ENCODE peak calls at places on chromosomes 7 and 10, in five cellular contexts. B is IMR-90; A is CD4-positive, alpha-beta memory T cell; Y is HepG2; P is naive thymus-derived CD4-positive, alpha-beta T cell. L is an unnamed sample.

GRCh38 chr10:34666008-34666700 is 148.9 kb downstream of the PARD3 start:
- DNase-seq in B (peak), A (no peak), Y (no peak), P (no peak), L (peak)

GRCh38 chr7:141706394-141707064 is 1.6 kb upstream of the WEE2 start:
- DNase-seq in B (no peak), A (no peak), Y (no peak), P (no peak), L (no peak)

GRCh38 chr7:50707607-50708006 is 75.1 kb downstream of the GRB10 start:
- DNase-seq in B (no peak), A (no peak), Y (no peak), P (no peak), L (no peak)

GRCh38 chr7:91940171-91940570 is 491 bp upstream of the AKAP9 start:
- DNase-seq in B (no peak), A (no peak), Y (peak), P (peak), L (peak)

GRCh38 chr10:27366769-27367168 is 126.2 kb upstream of the ACBD5 start:
- DNase-seq in B (no peak), A (no peak), Y (no peak), P (no peak), L (no peak)

GRCh38 chr10:133006202-133006601 is 63.8 kb upstream of the CFAP46 start:
- DNase-seq in B (no peak), A (no peak), Y (no peak), P (no peak), L (no peak)

GRCh38 chr7:22351329-22351692 is 5.6 kb downstream of the RAPGEF5 start:
- DNase-seq in B (no peak), A (no peak), Y (peak), P (no peak), L (no peak)

GRCh38 chr7:11185179-11185578 is 211.5 kb downstream of the PHF14 start:
- DNase-seq in B (peak), A (no peak), Y (no peak), P (no peak), L (peak)

GRCh38 chr10:11036424-11037011 is 18.8 kb downstream of the CELF2 start:
- DNase-seq in B (peak), A (no peak), Y (peak), P (no peak), L (peak)

GRCh38 chr10:129604333-129605032 is 137.4 kb downstream of the MGMT start:
- DNase-seq in B (no peak), A (no peak), Y (no peak), P (no peak), L (no peak)

GRCh38 chr7:34761627-34762026 is 103.6 kb downstream of the NPSR1 start:
- DNase-seq in B (no peak), A (no peak), Y (no peak), P (no peak), L (no peak)

GRCh38 chr10:118581340-118581739 is 14.1 kb downstream of the PRLHR start:
- DNase-seq in B (no peak), A (no peak), Y (no peak), P (no peak), L (no peak)

GRCh38 chr7:10083766-10084165 is 889.9 kb upstream of the PHF14 start:
- DNase-seq in B (no peak), A (no peak), Y (no peak), P (no peak), L (no peak)
- H3K27ac ChIP-seq in B (no peak), A (no peak), Y (no peak), P (no peak), L (no peak)

DNA sequence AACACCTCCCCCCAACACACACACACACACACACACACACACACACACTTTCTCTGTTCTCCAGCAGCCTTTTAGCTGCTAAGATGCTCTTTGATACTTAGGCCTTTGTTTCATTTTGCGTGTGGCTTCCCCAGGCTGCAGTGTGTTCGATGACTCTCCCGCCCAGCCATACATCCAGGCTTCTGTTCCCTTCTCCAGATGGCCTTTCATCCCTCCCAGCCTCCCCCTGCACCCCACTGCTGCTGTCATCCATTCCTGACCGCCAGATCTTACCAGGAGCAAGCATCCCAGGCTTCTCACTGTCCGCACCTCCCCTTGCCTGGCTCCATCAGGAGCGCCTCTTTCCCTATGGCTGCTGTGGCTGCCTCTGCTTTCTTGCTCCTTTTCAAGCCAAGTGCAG is 77.8 kb upstream of the PPIF start:
- DNase-seq in B (no peak), A (no peak), Y (no peak), P (no peak), L (no peak)
- H3K27ac ChIP-seq in B (no peak), A (no peak), Y (no peak), P (no peak), L (no peak)

GRCh38 chr7:116781584-116781983 is 80.8 kb upstream of the CAPZA2 start:
- DNase-seq in B (no peak), A (no peak), Y (no peak), P (no peak), L (no peak)
- H3K27ac ChIP-seq in B (peak), A (no peak), Y (no peak), P (no peak), L (no peak)

GRCh38 chr7:151482883-151483699 is 36.6 kb downstream of the RHEB start:
- DNase-seq in B (no peak), A (no peak), Y (no peak), P (no peak), L (no peak)

GRCh38 chr7:151486074-151486473 is 33.6 kb downstream of the RHEB start:
- DNase-seq in B (no peak), A (no peak), Y (no peak), P (no peak), L (no peak)

GRCh38 chr7:151487246-151487645 is 32.4 kb downstream of the RHEB start:
- DNase-seq in B (peak), A (no peak), Y (no peak), P (no peak), L (no peak)

GRCh38 chr7:151483700-151483960 is 36.1 kb downstream of the RHEB start:
- DNase-seq in B (no peak), A (no peak), Y (no peak), P (no peak), L (peak)

GRCh38 chr7:151485006-151485732 is 34.5 kb downstream of the RHEB start:
- DNase-seq in B (peak), A (no peak), Y (no peak), P (no peak), L (no peak)
- H3K27ac ChIP-seq in B (no peak), A (no peak), Y (no peak), P (no peak), L (no peak)

GRCh38 chr10:52525761-52526160 is 211.7 kb downstream of the DKK1 start:
- DNase-seq in B (peak), A (no peak), Y (no peak), P (no peak), L (no peak)

GRCh38 chr10:52523696-52524095 is 209.6 kb downstream of the DKK1 start:
- DNase-seq in B (no peak), A (no peak), Y (no peak), P (no peak), L (no peak)

GRCh38 chr10:52526251-52526823 is 212.3 kb downstream of the DKK1 start:
- DNase-seq in B (peak), A (no peak), Y (no peak), P (no peak), L (no peak)
- H3K27ac ChIP-seq in B (no peak), A (no peak), Y (no peak), P (no peak), L (no peak)

GRCh38 chr10:124056337-124056980 is 36.9 kb downstream of the CHST15 start:
- DNase-seq in B (no peak), A (no peak), Y (no peak), P (no peak), L (no peak)
- H3K27ac ChIP-seq in B (no peak), A (no peak), Y (no peak), P (no peak), L (no peak)

L was measured in mesendoderm.